ENCODE peak calls at places on chromosomes 13 and 19, in ten cellular contexts. Q is aorta; R is tibial artery; D is ascending aorta; U is thoracic aorta; F is foreskin fibroblast; C is AG04450; V is CD4-positive, CD25-positive, alpha-beta regulatory T cell; X is psoas muscle; J is CD8-positive, alpha-beta T cell. I is an unnamed sample.

GRCh38 chr19:7843521-7843920 is 13.5 kb downstream of the EVI5L start:
- DNase-seq in Q (no peak), R (no peak), D (no peak), U (no peak), F (no peak), C (no peak), V (no peak), X (no peak), J (no peak), I (no peak)

GRCh38 chr13:72727417-72728289 is at the start of the genes BORA and MZT1:
- DNase-seq in Q (peak), R (peak), D (peak), U (peak), F (peak), C (peak), V (peak), X (peak), J (peak), I (peak)

GRCh38 chr13:20997301-20998061 is 63.9 kb downstream of the LATS2 start:
- DNase-seq in Q (no peak), R (no peak), D (no peak), U (no peak), F (peak), C (peak), V (no peak), X (no peak), J (no peak), I (peak)

GRCh38 chr19:58395979-58396627 is 647 bp downstream of the RNF225 start:
- DNase-seq in Q (no peak), R (no peak), D (no peak), U (no peak), F (peak), C (no peak), V (no peak), X (no peak), J (no peak), I (no peak)

GRCh38 chr19:34351382-34351802 is 13.6 kb upstream of the GPI start:
- DNase-seq in Q (no peak), R (no peak), D (no peak), U (no peak), F (no peak), C (no peak), V (no peak), X (no peak), J (peak), I (no peak)

GRCh38 chr13:24165746-24166145 is 5.2 kb downstream of the SPATA13 start:
- DNase-seq in Q (no peak), R (no peak), D (no peak), U (no peak), F (peak), C (no peak), V (no peak), X (no peak), J (no peak), I (peak)

GRCh38 chr13:99419591-99420243 is 81.6 kb upstream of the TM9SF2 start:
- DNase-seq in Q (no peak), R (no peak), D (no peak), U (no peak), F (no peak), C (no peak), V (no peak), X (no peak), J (no peak), I (no peak)

GRCh38 chr19:18282021-18282787 is 782 bp upstream of the JUND start:
- DNase-seq in Q (no peak), R (peak), D (no peak), U (peak), F (no peak), C (peak), V (no peak), X (no peak), J (no peak), I (no peak)

GRCh38 chr13:73251866-73252265 is 193.1 kb downstream of the KLF5 start:
- DNase-seq in Q (no peak), R (no peak), D (no peak), U (no peak), F (no peak), C (no peak), V (no peak), X (no peak), J (no peak), I (no peak)

DNA sequence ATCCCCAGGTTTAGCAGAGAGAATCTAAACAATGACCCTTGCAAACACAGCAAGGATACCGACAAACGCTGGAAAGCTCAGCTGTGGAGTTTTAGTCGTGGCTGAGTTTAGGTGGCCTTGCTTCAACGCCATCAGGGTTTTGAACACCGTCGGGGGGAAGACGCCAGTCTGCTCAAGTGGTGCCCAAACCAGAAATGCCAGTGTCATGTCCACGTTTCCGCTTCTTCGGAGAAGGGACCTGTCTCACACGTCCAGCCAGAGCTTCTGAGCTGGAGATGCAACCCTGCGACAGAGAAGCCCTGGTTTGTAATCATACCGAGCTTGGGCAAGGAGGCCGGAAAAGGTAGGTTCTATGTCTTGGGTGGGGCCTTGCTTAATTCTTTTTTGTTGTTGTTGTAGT is 42.6 kb upstream of the ATP11A start:
- DNase-seq in Q (no peak), R (no peak), D (no peak), U (no peak), F (no peak), C (no peak), V (no peak), X (no peak), J (no peak), I (no peak)
- H3K4me3 ChIP-seq in Q (no peak), R (no peak), D (no peak), U (no peak), F (no peak), C (no peak), V (no peak), X (no peak), J (no peak), I (no peak)

DNA sequence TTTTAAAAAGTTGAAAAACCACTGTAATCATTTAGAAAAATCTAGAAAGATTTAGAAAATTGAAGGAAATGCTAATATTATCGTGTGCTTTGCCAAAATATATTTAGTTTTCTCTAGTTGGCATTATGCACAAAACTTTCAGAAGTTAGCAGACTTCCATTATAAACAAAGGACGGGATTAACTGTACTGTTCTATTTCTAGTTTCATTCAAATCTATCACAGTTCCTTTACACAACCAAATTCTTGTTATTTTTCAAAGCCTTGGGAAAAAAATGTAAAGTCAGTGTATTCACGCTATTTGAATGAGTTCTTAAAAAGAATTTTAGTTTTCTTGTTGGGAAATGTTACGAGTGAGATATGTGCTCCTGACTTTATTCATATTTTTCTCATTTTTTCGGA is 277.8 kb downstream of the LMO7 start:
- DNase-seq in Q (no peak), R (no peak), D (no peak), U (no peak), F (no peak), C (no peak), V (no peak), X (no peak), J (no peak), I (no peak)
- H3K4me3 ChIP-seq in Q (no peak), R (no peak), D (no peak), U (no peak), F (no peak), C (no peak), V (no peak), X (no peak), J (no peak), I (no peak)

GRCh38 chr19:50568321-50569022 is at the start of gene LRRC4B:
- DNase-seq in Q (no peak), R (no peak), D (no peak), U (no peak), F (peak), C (no peak), V (no peak), X (no peak), J (no peak), I (no peak)

GRCh38 chr19:50569023-50569697 is 925 bp upstream of the LRRC4B start:
- DNase-seq in Q (no peak), R (no peak), D (no peak), U (no peak), F (no peak), C (no peak), V (no peak), X (no peak), J (no peak), I (no peak)

GRCh38 chr19:50565984-50566903 is 2.0 kb downstream of the LRRC4B start:
- DNase-seq in Q (no peak), R (no peak), D (no peak), U (no peak), F (no peak), C (no peak), V (no peak), X (no peak), J (no peak), I (no peak)

GRCh38 chr19:50567052-50567841 is 988 bp downstream of the LRRC4B start:
- DNase-seq in Q (no peak), R (no peak), D (no peak), U (no peak), F (no peak), C (no peak), V (no peak), X (no peak), J (no peak), I (no peak)

DNA sequence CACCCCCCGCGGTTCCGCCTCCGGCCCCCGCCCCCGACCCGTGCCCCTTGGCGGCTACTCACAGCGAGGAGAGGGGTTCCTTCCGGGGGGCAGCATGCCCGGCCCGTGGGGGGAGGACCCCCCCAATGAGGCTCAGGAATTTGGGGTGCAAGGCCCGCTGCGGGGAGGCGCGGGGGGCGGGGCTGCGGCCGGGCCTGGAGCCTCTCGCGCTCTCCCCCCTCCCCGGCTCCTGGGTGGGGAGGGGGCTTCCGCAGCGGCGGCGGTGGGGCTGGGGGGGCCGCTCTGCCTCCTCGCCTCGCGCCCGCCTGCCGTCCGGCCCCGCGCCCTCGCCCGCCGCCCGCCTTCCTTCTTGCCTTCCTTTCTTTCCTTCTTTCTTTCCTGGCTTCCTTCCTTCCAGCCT is 353 bp downstream of the LRRC4B start:
- DNase-seq in Q (no peak), R (no peak), D (no peak), U (no peak), F (no peak), C (no peak), V (no peak), X (no peak), J (no peak), I (no peak)
- H3K4me3 ChIP-seq in Q (no peak), R (no peak), D (peak), U (no peak), F (no peak), C (no peak), V (no peak), X (peak), J (no peak), I (no peak)

GRCh38 chr19:1449467-1450442 is at the start of gene APC2:
- DNase-seq in Q (no peak), R (no peak), D (no peak), U (no peak), F (peak), C (no peak), V (peak), X (no peak), J (no peak), I (no peak)
- H3K4me3 ChIP-seq in Q (no peak), R (no peak), D (no peak), U (no peak), F (no peak), C (peak), V (no peak), X (no peak), J (no peak), I (peak)

GRCh38 chr19:54388803-54389144 is 24.0 kb upstream of the LAIR1 start:
- DNase-seq in Q (no peak), R (no peak), D (no peak), U (no peak), F (no peak), C (no peak), V (peak), X (no peak), J (no peak), I (no peak)
- H3K4me3 ChIP-seq in Q (no peak), R (no peak), D (no peak), U (peak), F (no peak), C (no peak), V (peak), X (peak), J (peak), I (peak)

GRCh38 chr19:1648156-1648925 is 4.1 kb downstream of the TCF3 start:
- DNase-seq in Q (no peak), R (no peak), D (no peak), U (no peak), F (no peak), C (no peak), V (no peak), X (no peak), J (no peak), I (no peak)

GRCh38 chr19:1646149-1646930 is 6.1 kb downstream of the TCF3 start:
- DNase-seq in Q (no peak), R (no peak), D (no peak), U (no peak), F (no peak), C (no peak), V (no peak), X (no peak), J (no peak), I (no peak)

GRCh38 chr19:1646931-1647663 is 5.3 kb downstream of the TCF3 start:
- DNase-seq in Q (no peak), R (no peak), D (no peak), U (no peak), F (no peak), C (no peak), V (no peak), X (no peak), J (no peak), I (no peak)

GRCh38 chr19:1648926-1649541 is 3.4 kb downstream of the TCF3 start:
- DNase-seq in Q (no peak), R (no peak), D (no peak), U (no peak), F (no peak), C (no peak), V (no peak), X (no peak), J (no peak), I (no peak)

DNA sequence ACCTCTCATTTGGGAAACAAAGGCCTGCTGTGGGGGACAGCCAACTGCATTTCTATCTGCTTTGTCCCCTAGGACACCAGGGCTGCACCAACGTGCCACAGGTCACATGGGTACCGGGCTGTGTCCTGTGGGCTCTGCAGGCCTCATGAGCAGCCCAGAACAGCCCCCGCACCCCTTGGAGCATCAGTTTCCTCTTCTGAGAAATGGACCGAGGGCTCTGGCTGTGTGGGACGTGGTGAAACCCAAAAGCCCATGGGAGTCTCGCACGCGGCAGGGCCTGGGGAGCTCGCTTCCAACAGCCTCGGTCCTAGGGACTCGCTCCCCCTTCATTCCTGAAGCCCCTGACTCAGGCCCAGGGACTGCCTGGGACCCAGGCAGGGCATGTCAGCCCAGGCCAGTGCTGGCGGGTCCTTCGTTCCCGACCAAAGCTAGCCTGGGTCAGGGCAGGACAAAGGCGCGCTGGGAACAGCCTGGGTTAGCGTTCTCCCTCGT is 4.7 kb downstream of the TCF3 start:
- DNase-seq in Q (no peak), R (no peak), D (no peak), U (no peak), F (no peak), C (no peak), V (no peak), X (no peak), J (no peak), I (no peak)
- H3K4me3 ChIP-seq in Q (no peak), R (peak), D (no peak), U (no peak), F (no peak), C (no peak), V (no peak), X (no peak), J (no peak), I (no peak)

DNA sequence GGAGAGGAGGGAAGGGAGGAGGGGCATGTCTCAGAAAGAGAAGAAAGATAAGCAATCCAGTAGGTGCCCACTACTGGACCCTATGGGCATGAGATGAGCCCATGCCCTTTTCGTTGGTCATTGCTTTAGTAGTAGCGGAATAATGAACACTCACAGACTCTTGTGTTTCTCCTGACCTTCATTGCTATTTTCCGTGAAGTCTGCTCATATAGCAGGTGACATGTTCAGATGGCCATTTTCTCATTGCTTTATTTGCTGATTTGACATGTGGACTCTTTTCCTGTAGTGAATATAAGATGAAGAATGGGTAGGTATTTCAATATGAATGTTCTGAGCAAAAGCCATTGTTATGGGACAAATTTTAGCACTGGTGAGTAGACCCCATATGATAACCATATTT is 16.4 kb downstream of the WDFY2 start:
- DNase-seq in Q (no peak), R (no peak), D (no peak), U (no peak), F (no peak), C (no peak), V (no peak), X (no peak), J (no peak), I (no peak)
- H3K4me3 ChIP-seq in Q (no peak), R (no peak), D (no peak), U (no peak), F (no peak), C (no peak), V (no peak), X (no peak), J (no peak), I (no peak)

DNA sequence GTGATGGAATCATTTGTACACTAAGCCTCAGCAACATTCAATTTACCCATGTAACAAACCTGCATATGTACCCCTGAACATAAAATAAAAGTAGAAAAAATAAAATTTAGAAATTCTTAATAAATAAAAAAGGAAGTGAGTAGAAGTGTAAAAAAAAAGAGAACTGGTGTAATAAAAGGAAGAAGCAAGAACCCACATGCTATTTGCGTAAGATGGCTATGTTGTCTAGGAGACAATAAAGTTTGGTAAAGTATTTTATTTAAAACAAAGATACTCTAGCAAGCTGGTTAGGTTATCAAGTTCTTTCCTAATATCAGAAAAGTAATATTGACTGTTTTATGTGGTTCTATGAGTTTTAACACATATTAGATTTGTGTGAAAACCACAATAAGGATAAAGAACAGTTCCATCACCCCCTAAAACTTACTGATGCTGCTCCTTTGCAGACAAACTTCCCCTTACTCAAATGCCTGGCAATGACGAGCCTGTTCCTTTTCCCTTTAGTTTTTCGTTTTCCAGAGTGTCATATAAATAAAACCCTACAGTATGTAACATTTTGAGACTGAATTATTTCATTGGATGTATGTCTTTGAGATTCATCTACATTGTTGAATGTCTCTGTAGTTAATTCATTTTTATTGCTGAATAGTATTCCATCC is 98.9 kb downstream of the TNFSF13B start:
- DNase-seq in Q (no peak), R (no peak), D (no peak), U (no peak), F (no peak), C (no peak), V (no peak), X (no peak), J (no peak), I (no peak)
- H3K4me3 ChIP-seq in Q (no peak), R (no peak), D (no peak), U (no peak), F (no peak), C (no peak), V (no peak), X (no peak), J (no peak), I (no peak)

GRCh38 chr13:32285633-32285965 is 29.6 kb downstream of the ZAR1L start:
- DNase-seq in Q (no peak), R (no peak), D (no peak), U (no peak), F (no peak), C (no peak), V (no peak), X (no peak), J (no peak), I (no peak)
- H3K4me3 ChIP-seq in Q (no peak), R (no peak), D (no peak), U (peak), F (no peak), C (no peak), V (no peak), X (no peak), J (no peak), I (no peak)